ENCODE peak calls at places on chromosome 7, in seven cellular contexts. One of them, this sample, is unnamed. For H3K4me1, the result is how much of the 10 kb centered on the place peaks cover.

GRCh38 chr7:130906575-130906974 is 172.6 kb upstream of the KLF14 start:
- DNase-seq in HCT116: no peak
- DNase-seq in SK-N-SH: no peak
- DNase-seq in tibial nerve: no peak
- DNase-seq in HepG2: no peak
- DNase-seq in endodermal cell: no peak
- DNase-seq in H1: no peak
- DNase-seq in this sample: no peak

GRCh38 chr7:28623105-28623730 is 210.9 kb downstream of the CREB5 start:
- DNase-seq in HCT116: no peak
- DNase-seq in SK-N-SH: no peak
- DNase-seq in tibial nerve: no peak
- DNase-seq in HepG2: no peak
- DNase-seq in endodermal cell: no peak
- DNase-seq in H1: no peak
- DNase-seq in this sample: no peak

GRCh38 chr7:42502022-42502421 is 265.0 kb upstream of the GLI3 start:
- DNase-seq in HCT116: no peak
- DNase-seq in SK-N-SH: no peak
- DNase-seq in tibial nerve: no peak
- DNase-seq in HepG2: no peak
- DNase-seq in endodermal cell: no peak
- DNase-seq in H1: no peak
- DNase-seq in this sample: no peak

GRCh38 chr7:45974540-45975360 is 53.7 kb upstream of the IGFBP3 start:
- DNase-seq in HCT116: no peak
- DNase-seq in SK-N-SH: no peak
- DNase-seq in tibial nerve: no peak
- DNase-seq in HepG2: peak
- DNase-seq in endodermal cell: peak
- DNase-seq in H1: no peak
- DNase-seq in this sample: no peak

GRCh38 chr7:36048902-36049240 is 104.2 kb upstream of the EEPD1 start:
- DNase-seq in HCT116: no peak
- DNase-seq in SK-N-SH: no peak
- DNase-seq in tibial nerve: no peak
- DNase-seq in HepG2: no peak
- DNase-seq in endodermal cell: no peak
- DNase-seq in H1: no peak
- DNase-seq in this sample: no peak

GRCh38 chr7:143954163-143954894 is at the start of gene OR2F1:
- DNase-seq in HCT116: no peak
- DNase-seq in SK-N-SH: no peak
- DNase-seq in tibial nerve: no peak
- DNase-seq in HepG2: no peak
- DNase-seq in endodermal cell: no peak
- DNase-seq in H1: no peak
- DNase-seq in this sample: no peak

GRCh38 chr7:153682628-153683027 is 369.6 kb upstream of the DPP6 start:
- DNase-seq in HCT116: no peak
- DNase-seq in SK-N-SH: no peak
- DNase-seq in tibial nerve: no peak
- DNase-seq in HepG2: no peak
- DNase-seq in endodermal cell: peak
- DNase-seq in H1: no peak
- DNase-seq in this sample: no peak

GRCh38 chr7:40531946-40532345 is 397.1 kb downstream of the SUGCT start:
- DNase-seq in HCT116: no peak
- DNase-seq in SK-N-SH: no peak
- DNase-seq in tibial nerve: no peak
- DNase-seq in HepG2: no peak
- DNase-seq in endodermal cell: no peak
- DNase-seq in H1: no peak
- DNase-seq in this sample: no peak

GRCh38 chr7:86391813-86392212 is 251.9 kb upstream of the GRM3 start:
- DNase-seq in HCT116: no peak
- DNase-seq in SK-N-SH: no peak
- DNase-seq in tibial nerve: no peak
- DNase-seq in HepG2: no peak
- DNase-seq in endodermal cell: no peak
- DNase-seq in H1: no peak
- DNase-seq in this sample: no peak

GRCh38 chr7:108311446-108312168 is 144.6 kb downstream of the NRCAM start:
- DNase-seq in HCT116: no peak
- DNase-seq in SK-N-SH: no peak
- DNase-seq in tibial nerve: no peak
- DNase-seq in HepG2: no peak
- DNase-seq in endodermal cell: no peak
- DNase-seq in H1: no peak
- DNase-seq in this sample: no peak

GRCh38 chr7:55048221-55048859 is 29.5 kb downstream of the EGFR start:
- DNase-seq in HCT116: no peak
- DNase-seq in SK-N-SH: no peak
- DNase-seq in tibial nerve: no peak
- DNase-seq in HepG2: peak
- DNase-seq in endodermal cell: no peak
- DNase-seq in H1: no peak
- DNase-seq in this sample: no peak

GRCh38 chr7:85587777-85588176 is 400.9 kb upstream of the SEMA3D start:
- DNase-seq in HCT116: no peak
- DNase-seq in SK-N-SH: no peak
- DNase-seq in tibial nerve: no peak
- DNase-seq in HepG2: no peak
- DNase-seq in endodermal cell: no peak
- DNase-seq in H1: no peak
- DNase-seq in this sample: no peak

GRCh38 chr7:149625339-149625946 is 127.8 kb upstream of the ZNF746 start:
- DNase-seq in HCT116: peak
- DNase-seq in SK-N-SH: peak
- DNase-seq in tibial nerve: peak
- DNase-seq in HepG2: peak
- DNase-seq in endodermal cell: peak
- DNase-seq in H1: no peak
- DNase-seq in this sample: peak
- H3K4me3 ChIP-seq in HCT116: peak
- H3K4me3 ChIP-seq in SK-N-SH: no peak
- H3K4me3 ChIP-seq in tibial nerve: peak
- H3K4me3 ChIP-seq in HepG2: peak
- H3K4me3 ChIP-seq in endodermal cell: peak
- H3K4me3 ChIP-seq in H1: peak
- H3K4me3 ChIP-seq in this sample: peak

GRCh38 chr7:82017334-82017943 is 247.6 kb upstream of the HGF start:
- DNase-seq in HCT116: peak
- DNase-seq in SK-N-SH: peak
- DNase-seq in tibial nerve: no peak
- DNase-seq in HepG2: peak
- DNase-seq in endodermal cell: no peak
- DNase-seq in H1: no peak
- DNase-seq in this sample: no peak
- TF ChIP-seq CTCF in HCT116: peak
- TF ChIP-seq CTCF in SK-N-SH: peak
- TF ChIP-seq CTCF in tibial nerve: peak
- TF ChIP-seq CTCF in HepG2: peak
- TF ChIP-seq CTCF in endodermal cell: peak
- TF ChIP-seq CTCF in H1: no peak
- TF ChIP-seq CTCF in this sample: peak

GRCh38 chr7:30816291-30817059 is 45.3 kb downstream of the MINDY4 start:
- DNase-seq in HCT116: no peak
- DNase-seq in SK-N-SH: no peak
- DNase-seq in tibial nerve: no peak
- DNase-seq in HepG2: no peak
- DNase-seq in endodermal cell: no peak
- DNase-seq in H1: no peak
- DNase-seq in this sample: no peak
- H3K4me1 ChIP-seq in HCT116: under half
- H3K4me1 ChIP-seq in SK-N-SH: under half
- H3K4me1 ChIP-seq in tibial nerve: under half
- H3K4me1 ChIP-seq in HepG2: under half
- H3K4me1 ChIP-seq in endodermal cell: under half
- H3K4me1 ChIP-seq in H1: under half
- H3K4me1 ChIP-seq in this sample: under half

GRCh38 chr7:33038639-33039038 is 23.9 kb downstream of the NT5C3A start:
- DNase-seq in HCT116: no peak
- DNase-seq in SK-N-SH: no peak
- DNase-seq in tibial nerve: no peak
- DNase-seq in HepG2: no peak
- DNase-seq in endodermal cell: no peak
- DNase-seq in H1: no peak
- DNase-seq in this sample: no peak
- H3K4me3 ChIP-seq in HCT116: no peak
- H3K4me3 ChIP-seq in SK-N-SH: no peak
- H3K4me3 ChIP-seq in tibial nerve: peak
- H3K4me3 ChIP-seq in HepG2: no peak
- H3K4me3 ChIP-seq in endodermal cell: no peak
- H3K4me3 ChIP-seq in H1: no peak
- H3K4me3 ChIP-seq in this sample: peak

GRCh38 chr7:20831451-20831850 is 44.8 kb upstream of the SP8 start:
- DNase-seq in HCT116: no peak
- DNase-seq in SK-N-SH: no peak
- DNase-seq in tibial nerve: no peak
- DNase-seq in HepG2: no peak
- DNase-seq in endodermal cell: peak
- DNase-seq in H1: no peak
- DNase-seq in this sample: no peak

GRCh38 chr7:20831976-20832375 is 45.3 kb upstream of the SP8 start:
- DNase-seq in HCT116: no peak
- DNase-seq in SK-N-SH: no peak
- DNase-seq in tibial nerve: no peak
- DNase-seq in HepG2: no peak
- DNase-seq in endodermal cell: peak
- DNase-seq in H1: no peak
- DNase-seq in this sample: no peak

GRCh38 chr7:20839196-20839735 is 52.6 kb upstream of the SP8 start:
- DNase-seq in HCT116: no peak
- DNase-seq in SK-N-SH: no peak
- DNase-seq in tibial nerve: no peak
- DNase-seq in HepG2: no peak
- DNase-seq in endodermal cell: no peak
- DNase-seq in H1: no peak
- DNase-seq in this sample: no peak

GRCh38 chr7:20835111-20835750 is 48.5 kb upstream of the SP8 start:
- DNase-seq in HCT116: no peak
- DNase-seq in SK-N-SH: no peak
- DNase-seq in tibial nerve: no peak
- DNase-seq in HepG2: no peak
- DNase-seq in endodermal cell: peak
- DNase-seq in H1: peak
- DNase-seq in this sample: no peak

DNA sequence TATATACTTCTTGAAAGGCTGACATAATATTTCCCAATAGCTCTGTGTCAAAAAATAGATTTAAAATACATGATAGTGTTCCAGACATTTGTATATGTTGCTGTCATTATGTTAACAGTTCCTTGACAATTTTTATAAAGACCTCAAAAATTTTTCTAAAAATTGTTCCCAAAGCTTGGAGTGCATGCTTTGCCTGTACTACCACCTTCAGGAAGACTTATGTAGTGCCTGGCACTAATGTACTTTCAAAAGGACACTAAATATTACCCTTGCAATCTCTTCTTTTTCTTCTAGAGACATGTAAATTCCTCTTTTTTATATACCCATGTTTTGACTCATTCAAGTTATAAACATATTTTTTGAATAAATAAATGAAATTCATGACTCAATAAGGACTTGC is 48.0 kb upstream of the SP8 start:
- DNase-seq in HCT116: no peak
- DNase-seq in SK-N-SH: no peak
- DNase-seq in tibial nerve: no peak
- DNase-seq in HepG2: no peak
- DNase-seq in endodermal cell: no peak
- DNase-seq in H1: no peak
- DNase-seq in this sample: no peak
- TF ChIP-seq CTCF in HCT116: peak
- TF ChIP-seq CTCF in SK-N-SH: peak
- TF ChIP-seq CTCF in tibial nerve: no peak
- TF ChIP-seq CTCF in HepG2: no peak
- TF ChIP-seq CTCF in endodermal cell: peak
- TF ChIP-seq CTCF in H1: peak
- TF ChIP-seq CTCF in this sample: no peak

DNA sequence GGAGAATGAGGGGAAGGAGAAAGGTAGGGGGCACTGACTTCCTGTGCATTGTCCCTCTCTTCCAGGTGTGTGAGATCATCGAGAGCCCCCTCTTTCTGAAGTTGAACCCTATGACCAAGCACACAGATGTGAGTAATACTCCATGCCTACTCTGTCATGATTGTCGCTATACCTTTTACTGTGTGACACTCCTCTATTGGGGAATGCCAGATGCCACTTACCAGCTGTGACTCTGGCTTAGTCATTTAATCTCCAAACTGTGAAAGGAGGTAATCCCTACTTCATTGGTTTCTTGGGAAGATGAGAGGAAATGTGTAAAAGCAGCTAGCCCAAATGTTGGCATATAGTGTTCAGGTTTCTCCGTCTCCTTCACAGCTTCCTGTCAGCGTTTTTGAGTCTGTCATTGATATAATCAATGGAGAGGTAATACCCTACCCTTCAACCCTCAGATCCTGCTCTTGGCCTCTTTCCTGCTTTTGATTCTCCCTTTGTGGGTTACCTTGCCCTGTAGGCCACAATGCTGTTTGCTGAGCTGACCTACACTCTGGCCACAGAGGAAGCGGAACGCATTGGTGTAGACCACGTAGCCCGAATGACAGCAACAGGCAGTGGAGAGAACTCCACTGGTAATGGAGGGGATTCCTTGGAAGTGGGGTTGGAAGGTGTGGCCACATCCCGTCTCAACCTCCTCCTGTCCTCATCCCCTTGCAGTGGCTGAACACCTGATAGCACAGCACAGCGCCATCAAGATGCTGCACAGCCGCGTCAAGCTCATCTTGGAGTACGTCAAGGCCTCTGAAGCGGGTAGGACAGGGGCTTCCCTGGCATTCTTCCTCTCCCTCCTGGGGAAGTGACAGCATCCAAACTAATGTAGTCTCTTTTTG is 2.0 kb downstream of the COPS6 start:
- DNase-seq in HCT116: no peak
- DNase-seq in SK-N-SH: peak
- DNase-seq in tibial nerve: no peak
- DNase-seq in HepG2: no peak
- DNase-seq in endodermal cell: no peak
- DNase-seq in H1: no peak
- DNase-seq in this sample: no peak
- H3K4me1 ChIP-seq in HCT116: under half
- H3K4me1 ChIP-seq in SK-N-SH: under half
- H3K4me1 ChIP-seq in tibial nerve: under half
- H3K4me1 ChIP-seq in HepG2: under half
- H3K4me1 ChIP-seq in endodermal cell: under half
- H3K4me1 ChIP-seq in H1: under half
- H3K4me1 ChIP-seq in this sample: under half

DNA sequence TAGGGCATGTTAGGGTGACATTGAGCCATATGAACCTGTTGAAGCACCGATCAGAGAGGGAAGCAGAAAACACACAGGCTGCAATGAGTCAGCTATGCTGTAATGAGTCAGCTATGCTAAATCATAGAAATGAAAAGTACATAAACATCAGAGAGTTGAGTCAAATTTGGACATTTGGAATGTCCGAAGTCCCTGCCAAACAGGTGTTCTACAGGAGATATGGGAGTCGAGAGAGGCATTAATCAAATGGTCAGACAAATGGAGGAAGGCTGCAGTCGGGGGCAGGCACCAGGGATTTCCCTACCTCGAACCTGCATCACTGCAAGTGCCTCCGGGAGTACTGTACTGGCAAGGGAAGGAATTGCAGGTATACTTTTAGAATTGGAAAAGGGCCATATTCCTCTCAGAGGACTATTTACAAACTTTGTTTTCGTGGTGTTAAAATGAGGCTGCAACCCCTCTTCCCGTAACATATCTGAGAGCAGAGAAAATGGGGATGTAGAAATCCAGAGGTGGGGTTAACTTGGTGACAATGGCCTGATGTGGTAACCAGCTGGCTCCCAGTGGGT is 8.8 kb upstream of the ZC3HAV1 start:
- DNase-seq in HCT116: peak
- DNase-seq in SK-N-SH: no peak
- DNase-seq in tibial nerve: no peak
- DNase-seq in HepG2: peak
- DNase-seq in endodermal cell: peak
- DNase-seq in H1: no peak
- DNase-seq in this sample: peak
- H3K4me3 ChIP-seq in HCT116: peak
- H3K4me3 ChIP-seq in SK-N-SH: no peak
- H3K4me3 ChIP-seq in tibial nerve: no peak
- H3K4me3 ChIP-seq in HepG2: no peak
- H3K4me3 ChIP-seq in endodermal cell: no peak
- H3K4me3 ChIP-seq in H1: no peak
- H3K4me3 ChIP-seq in this sample: no peak